ENCODE peak calls at places on chromosomes 3 and 15, in seven cellular contexts. G is PC-3, U is GM13977, A is kidney epithelial cell, C is fibroblast of lung, V is cardiac muscle cell, W is endothelial cell. X is an unnamed sample.

GRCh38 chr3:172272699-172273098 is 175.6 kb downstream of the GHSR start:
- DNase-seq in G (no peak), U (no peak), A (no peak), C (no peak), V (peak), W (no peak), X (no peak)

GRCh38 chr3:149448331-149448831 is 26.1 kb upstream of the TM4SF4 start:
- DNase-seq in G (peak), U (no peak), A (no peak), C (peak), V (peak), W (no peak), X (peak)

GRCh38 chr3:153042088-153042487 is 119.9 kb upstream of the RAP2B start:
- DNase-seq in G (peak), U (no peak), A (no peak), C (no peak), V (no peak), W (no peak), X (no peak)

GRCh38 chr3:124992041-124992440 is 57.5 kb upstream of the MUC13 start:
- DNase-seq in G (no peak), U (no peak), A (no peak), C (no peak), V (no peak), W (no peak), X (no peak)

GRCh38 chr15:30984542-30984941 is 6.9 kb downstream of the MTMR10 start:
- DNase-seq in G (no peak), U (no peak), A (no peak), C (no peak), V (no peak), W (no peak), X (no peak)

GRCh38 chr15:76576526-76577279 is 240.1 kb downstream of the ISL2 start:
- DNase-seq in G (no peak), U (no peak), A (no peak), C (peak), V (peak), W (no peak), X (peak)

GRCh38 chr3:175941352-175941751 is 1082.2 kb downstream of the NAALADL2 start:
- DNase-seq in G (peak), U (peak), A (no peak), C (no peak), V (peak), W (no peak), X (no peak)

GRCh38 chr3:86990734-86991481 is at the start of gene VGLL3:
- DNase-seq in G (peak), U (peak), A (no peak), C (peak), V (peak), W (peak), X (peak)

GRCh38 chr15:101597360-101597928 is 54.7 kb downstream of the TM2D3 start:
- DNase-seq in G (no peak), U (no peak), A (no peak), C (no peak), V (no peak), W (no peak), X (peak)

GRCh38 chr3:11582123-11582968 is 61.4 kb downstream of the VGLL4 start:
- DNase-seq in G (no peak), U (peak), A (no peak), C (peak), V (peak), W (no peak), X (peak)

GRCh38 chr3:17302774-17303173 is 418.0 kb downstream of the PLCL2 start:
- DNase-seq in G (peak), U (no peak), A (no peak), C (peak), V (peak), W (no peak), X (peak)

GRCh38 chr3:61663728-61664492 is 102.5 kb downstream of the PTPRG start:
- DNase-seq in G (peak), U (no peak), A (peak), C (peak), V (peak), W (no peak), X (peak)

GRCh38 chr15:68371851-68372250 is 60.1 kb downstream of the ITGA11 start:
- DNase-seq in G (no peak), U (no peak), A (no peak), C (no peak), V (no peak), W (no peak), X (no peak)

GRCh38 chr15:27815035-27815434 is 284.1 kb downstream of the OCA2 start:
- DNase-seq in G (no peak), U (no peak), A (no peak), C (no peak), V (no peak), W (no peak), X (no peak)

GRCh38 chr3:11717301-11717700 is 73.6 kb upstream of the VGLL4 start:
- DNase-seq in G (no peak), U (no peak), A (no peak), C (peak), V (peak), W (no peak), X (peak)

GRCh38 chr3:99484871-99485270 is 153.5 kb upstream of the COL8A1 start:
- DNase-seq in G (no peak), U (no peak), A (no peak), C (peak), V (peak), W (no peak), X (no peak)

GRCh38 chr3:157159037-157159761 is 748 bp downstream of the CCNL1 start:
- DNase-seq in G (peak), U (peak), A (no peak), C (peak), V (peak), W (peak), X (peak)

GRCh38 chr15:68818671-68819450 is 1.8 kb downstream of the ANP32A start:
- DNase-seq in G (peak), U (peak), A (no peak), C (peak), V (peak), W (peak), X (peak)

GRCh38 chr15:52178765-52179164 is 12.4 kb downstream of the GNB5 start:
- DNase-seq in G (no peak), U (no peak), A (no peak), C (no peak), V (peak), W (no peak), X (no peak)

GRCh38 chr3:185318136-185318535 is 44.8 kb upstream of the MAP3K13 start:
- DNase-seq in G (peak), U (no peak), A (peak), C (peak), V (peak), W (no peak), X (peak)

GRCh38 chr15:101175396-101175795 is 76.5 kb downstream of the CHSY1 start:
- DNase-seq in G (no peak), U (no peak), A (no peak), C (no peak), V (no peak), W (no peak), X (no peak)

GRCh38 chr15:43889072-43889471 is 62.3 kb downstream of the WDR76 start:
- DNase-seq in G (no peak), U (no peak), A (no peak), C (no peak), V (no peak), W (no peak), X (no peak)

GRCh38 chr15:83858820-83859505 is 205.0 kb downstream of the ADAMTSL3 start:
- DNase-seq in G (peak), U (no peak), A (no peak), C (peak), V (no peak), W (no peak), X (no peak)

GRCh38 chr3:122099255-122099654 is 44.1 kb downstream of the CD86 start:
- DNase-seq in G (no peak), U (no peak), A (no peak), C (no peak), V (no peak), W (no peak), X (no peak)

GRCh38 chr3:166425900-166426611 is 588.8 kb upstream of the BCHE start:
- DNase-seq in G (peak), U (no peak), A (no peak), C (no peak), V (no peak), W (peak), X (no peak)
- TF ChIP-seq CTCF in G (peak), U (no peak), A (no peak), C (no peak), V (no peak), W (no peak), X (no peak)

GRCh38 chr15:70259640-70260066 is 161.9 kb upstream of the TLE3 start:
- DNase-seq in G (no peak), U (no peak), A (no peak), C (no peak), V (peak), W (peak), X (no peak)
- TF ChIP-seq CTCF in G (no peak), U (peak), A (peak), C (no peak), V (no peak), W (no peak), X (no peak)

GRCh38 chr3:65569845-65570405 is 468.8 kb downstream of the MAGI1 start:
- DNase-seq in G (no peak), U (no peak), A (no peak), C (no peak), V (no peak), W (no peak), X (no peak)
- TF ChIP-seq CTCF in G (no peak), U (no peak), A (peak), C (peak), V (peak), W (peak), X (peak)

GRCh38 chr3:31880020-31880419 is 101.0 kb downstream of the OSBPL10 start:
- DNase-seq in G (peak), U (no peak), A (no peak), C (no peak), V (peak), W (no peak), X (peak)
- TF ChIP-seq CTCF in G (no peak), U (no peak), A (peak), C (no peak), V (no peak), W (no peak), X (peak)

GRCh38 chr3:37129871-37130270 is 44.5 kb downstream of the LRRFIP2 start:
- DNase-seq in G (peak), U (no peak), A (no peak), C (peak), V (no peak), W (no peak), X (peak)
- TF ChIP-seq CTCF in G (no peak), U (no peak), A (no peak), C (no peak), V (no peak), W (no peak), X (no peak)

GRCh38 chr3:194640829-194641228 is 7.6 kb upstream of the TMEM44 start:
- DNase-seq in G (peak), U (no peak), A (no peak), C (peak), V (peak), W (peak), X (peak)
- TF ChIP-seq CTCF in G (peak), U (peak), A (peak), C (peak), V (peak), W (peak), X (no peak)

X was measured in MCF 10A.